ENCODE peak calls at places on chromosomes 13 and 19, in ten cellular contexts. One of them, this sample, is unnamed. For H3K9me3, the result is how much of the 10 kb centered on the place peaks cover.

GRCh38 chr13:77891041-77891440 is 27.6 kb downstream of the EDNRB start:
- DNase-seq in RWPE2: no peak
- DNase-seq in Caco-2: no peak
- DNase-seq in body of pancreas: no peak
- DNase-seq in left ventricle myocardium inferior: no peak
- DNase-seq in CD8-positive, alpha-beta T cell: no peak
- DNase-seq in keratinocyte: no peak
- DNase-seq in neural progenitor cell: no peak
- DNase-seq in prostate gland: no peak
- DNase-seq in CD4-positive, alpha-beta T cell: no peak
- DNase-seq in this sample: no peak

GRCh38 chr13:50512602-50513527 is 330.6 kb downstream of the DLEU7 start:
- DNase-seq in CD4-positive, alpha-beta T cell: peak
- DNase-seq in CD8-positive, alpha-beta T cell: peak
- DNase-seq in body of pancreas: no peak
- DNase-seq in RWPE2: no peak
- DNase-seq in neural progenitor cell: peak
- DNase-seq in prostate gland: peak
- DNase-seq in left ventricle myocardium inferior: peak
- DNase-seq in keratinocyte: no peak
- DNase-seq in Caco-2: no peak
- DNase-seq in this sample: no peak

GRCh38 chr13:110323986-110324749 is 17.1 kb downstream of the COL4A2 start:
- DNase-seq in CD4-positive, alpha-beta T cell: no peak
- DNase-seq in CD8-positive, alpha-beta T cell: no peak
- DNase-seq in left ventricle myocardium inferior: no peak
- DNase-seq in body of pancreas: no peak
- DNase-seq in keratinocyte: no peak
- DNase-seq in neural progenitor cell: no peak
- DNase-seq in Caco-2: no peak
- DNase-seq in RWPE2: no peak
- DNase-seq in prostate gland: no peak
- DNase-seq in this sample: no peak

GRCh38 chr19:5407356-5407755 is 47.9 kb upstream of the ZNRF4 start:
- DNase-seq in Caco-2: peak
- DNase-seq in body of pancreas: no peak
- DNase-seq in prostate gland: no peak
- DNase-seq in RWPE2: no peak
- DNase-seq in CD8-positive, alpha-beta T cell: no peak
- DNase-seq in CD4-positive, alpha-beta T cell: no peak
- DNase-seq in keratinocyte: no peak
- DNase-seq in neural progenitor cell: peak
- DNase-seq in left ventricle myocardium inferior: no peak
- DNase-seq in this sample: peak

GRCh38 chr19:1239796-1240737 is 1.5 kb upstream of the ATP5F1D start:
- DNase-seq in CD8-positive, alpha-beta T cell: peak
- DNase-seq in body of pancreas: peak
- DNase-seq in prostate gland: peak
- DNase-seq in keratinocyte: no peak
- DNase-seq in CD4-positive, alpha-beta T cell: peak
- DNase-seq in neural progenitor cell: peak
- DNase-seq in left ventricle myocardium inferior: peak
- DNase-seq in Caco-2: peak
- DNase-seq in RWPE2: no peak
- DNase-seq in this sample: peak

GRCh38 chr19:36113895-36114762 is 546 bp downstream of the POLR2I start:
- DNase-seq in CD4-positive, alpha-beta T cell: peak
- DNase-seq in neural progenitor cell: peak
- DNase-seq in left ventricle myocardium inferior: no peak
- DNase-seq in prostate gland: peak
- DNase-seq in keratinocyte: no peak
- DNase-seq in CD8-positive, alpha-beta T cell: peak
- DNase-seq in RWPE2: no peak
- DNase-seq in Caco-2: peak
- DNase-seq in body of pancreas: peak
- DNase-seq in this sample: no peak

GRCh38 chr13:31891472-31891871 is 140.1 kb upstream of the FRY start:
- DNase-seq in CD4-positive, alpha-beta T cell: no peak
- DNase-seq in CD8-positive, alpha-beta T cell: no peak
- DNase-seq in left ventricle myocardium inferior: no peak
- DNase-seq in body of pancreas: no peak
- DNase-seq in RWPE2: no peak
- DNase-seq in prostate gland: no peak
- DNase-seq in neural progenitor cell: no peak
- DNase-seq in Caco-2: no peak
- DNase-seq in keratinocyte: no peak
- DNase-seq in this sample: no peak

GRCh38 chr19:55273978-55274707 is 5.8 kb downstream of the HSPBP1 start:
- DNase-seq in RWPE2: no peak
- DNase-seq in left ventricle myocardium inferior: no peak
- DNase-seq in body of pancreas: no peak
- DNase-seq in prostate gland: no peak
- DNase-seq in CD8-positive, alpha-beta T cell: no peak
- DNase-seq in Caco-2: no peak
- DNase-seq in CD4-positive, alpha-beta T cell: no peak
- DNase-seq in neural progenitor cell: no peak
- DNase-seq in keratinocyte: no peak
- DNase-seq in this sample: no peak

GRCh38 chr13:45219123-45219891 is 18.5 kb upstream of the KCTD4 start:
- DNase-seq in Caco-2: no peak
- DNase-seq in neural progenitor cell: no peak
- DNase-seq in CD4-positive, alpha-beta T cell: no peak
- DNase-seq in left ventricle myocardium inferior: no peak
- DNase-seq in RWPE2: no peak
- DNase-seq in body of pancreas: no peak
- DNase-seq in keratinocyte: no peak
- DNase-seq in prostate gland: no peak
- DNase-seq in CD8-positive, alpha-beta T cell: no peak
- DNase-seq in this sample: no peak

DNA sequence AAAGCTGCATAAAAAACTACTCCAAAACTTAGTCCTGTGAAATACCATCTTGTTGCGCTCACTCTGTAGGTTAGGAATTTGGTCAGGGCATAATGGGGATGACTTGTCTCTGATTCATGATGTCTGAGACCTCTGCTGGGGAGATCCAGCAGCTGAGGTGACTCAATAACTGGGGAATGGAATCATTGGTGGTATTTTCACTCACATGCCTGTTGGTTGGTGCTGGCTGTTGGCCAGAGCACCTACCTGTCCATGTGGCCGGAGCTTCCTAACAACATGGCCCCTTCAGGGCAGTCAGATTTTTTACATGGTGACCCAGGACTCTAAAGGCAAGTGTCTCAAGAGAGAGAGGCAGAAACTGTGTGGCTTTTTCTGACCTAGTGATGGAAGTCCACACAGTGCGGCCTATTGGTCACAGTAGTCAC is 7.4 kb upstream of the ESD start:
- DNase-seq in CD8-positive, alpha-beta T cell: no peak
- DNase-seq in body of pancreas: no peak
- DNase-seq in prostate gland: no peak
- DNase-seq in RWPE2: peak
- DNase-seq in CD4-positive, alpha-beta T cell: no peak
- DNase-seq in left ventricle myocardium inferior: no peak
- DNase-seq in keratinocyte: peak
- DNase-seq in Caco-2: no peak
- DNase-seq in neural progenitor cell: no peak
- DNase-seq in this sample: no peak
- TF ChIP-seq CTCF in CD8-positive, alpha-beta T cell: no peak
- TF ChIP-seq CTCF in body of pancreas: no peak
- TF ChIP-seq CTCF in prostate gland: no peak
- TF ChIP-seq CTCF in RWPE2: no peak
- TF ChIP-seq CTCF in CD4-positive, alpha-beta T cell: no peak
- TF ChIP-seq CTCF in left ventricle myocardium inferior: no peak
- TF ChIP-seq CTCF in keratinocyte: no peak
- TF ChIP-seq CTCF in Caco-2: no peak
- TF ChIP-seq CTCF in neural progenitor cell: no peak
- TF ChIP-seq CTCF in this sample: no peak

GRCh38 chr19:14796021-14796420 is 17.7 kb upstream of the ADGRE2 start:
- DNase-seq in neural progenitor cell: no peak
- DNase-seq in body of pancreas: no peak
- DNase-seq in CD4-positive, alpha-beta T cell: no peak
- DNase-seq in prostate gland: no peak
- DNase-seq in Caco-2: no peak
- DNase-seq in left ventricle myocardium inferior: no peak
- DNase-seq in keratinocyte: no peak
- DNase-seq in RWPE2: no peak
- DNase-seq in CD8-positive, alpha-beta T cell: no peak
- DNase-seq in this sample: no peak
- H3K9me3 ChIP-seq in neural progenitor cell: under half
- H3K9me3 ChIP-seq in body of pancreas: under half
- H3K9me3 ChIP-seq in CD4-positive, alpha-beta T cell: under half
- H3K9me3 ChIP-seq in prostate gland: under half
- H3K9me3 ChIP-seq in Caco-2: under half
- H3K9me3 ChIP-seq in left ventricle myocardium inferior: under half
- H3K9me3 ChIP-seq in keratinocyte: under half
- H3K9me3 ChIP-seq in RWPE2: under half
- H3K9me3 ChIP-seq in CD8-positive, alpha-beta T cell: under half
- H3K9me3 ChIP-seq in this sample: under half

GRCh38 chr13:40207110-40207478 is 459.3 kb downstream of the FOXO1 start:
- DNase-seq in left ventricle myocardium inferior: no peak
- DNase-seq in Caco-2: no peak
- DNase-seq in neural progenitor cell: no peak
- DNase-seq in CD8-positive, alpha-beta T cell: no peak
- DNase-seq in prostate gland: no peak
- DNase-seq in body of pancreas: no peak
- DNase-seq in keratinocyte: no peak
- DNase-seq in CD4-positive, alpha-beta T cell: no peak
- DNase-seq in RWPE2: no peak
- DNase-seq in this sample: no peak
- TF ChIP-seq CTCF in left ventricle myocardium inferior: no peak
- TF ChIP-seq CTCF in Caco-2: no peak
- TF ChIP-seq CTCF in neural progenitor cell: no peak
- TF ChIP-seq CTCF in CD8-positive, alpha-beta T cell: no peak
- TF ChIP-seq CTCF in prostate gland: no peak
- TF ChIP-seq CTCF in body of pancreas: no peak
- TF ChIP-seq CTCF in keratinocyte: no peak
- TF ChIP-seq CTCF in CD4-positive, alpha-beta T cell: no peak
- TF ChIP-seq CTCF in RWPE2: no peak
- TF ChIP-seq CTCF in this sample: no peak

DNA sequence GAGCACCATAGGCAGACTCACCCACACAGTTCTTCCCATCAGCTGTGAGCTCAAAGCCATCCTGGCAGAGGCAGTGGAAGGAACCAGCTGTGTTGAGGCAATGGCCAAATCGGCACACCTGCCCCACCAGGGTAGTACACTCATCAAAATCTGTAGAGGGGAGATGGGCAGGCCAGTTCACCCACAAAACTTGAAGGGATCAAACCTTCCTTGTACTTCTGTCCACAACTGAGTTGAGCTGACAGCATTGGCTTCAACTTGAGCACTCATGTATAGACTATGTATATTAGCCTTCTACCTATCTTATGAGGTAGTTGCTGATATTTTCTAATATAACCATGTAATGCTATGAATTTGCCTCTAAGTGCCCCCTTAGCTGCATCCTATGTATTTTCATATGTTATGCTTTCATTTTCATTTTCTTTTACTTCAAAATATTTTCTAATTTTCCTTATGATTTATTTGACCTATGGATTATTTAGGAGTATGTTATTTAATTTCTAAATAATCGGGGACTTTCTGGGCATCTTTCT is 42.9 kb downstream of the CCL25 start:
- DNase-seq in prostate gland: no peak
- DNase-seq in Caco-2: no peak
- DNase-seq in CD4-positive, alpha-beta T cell: no peak
- DNase-seq in body of pancreas: no peak
- DNase-seq in keratinocyte: no peak
- DNase-seq in left ventricle myocardium inferior: no peak
- DNase-seq in RWPE2: no peak
- DNase-seq in CD8-positive, alpha-beta T cell: no peak
- DNase-seq in neural progenitor cell: no peak
- DNase-seq in this sample: no peak
- H3K9me3 ChIP-seq in prostate gland: under half
- H3K9me3 ChIP-seq in Caco-2: under half
- H3K9me3 ChIP-seq in CD4-positive, alpha-beta T cell: under half
- H3K9me3 ChIP-seq in body of pancreas: under half
- H3K9me3 ChIP-seq in keratinocyte: under half
- H3K9me3 ChIP-seq in left ventricle myocardium inferior: half or more
- H3K9me3 ChIP-seq in RWPE2: under half
- H3K9me3 ChIP-seq in CD8-positive, alpha-beta T cell: under half
- H3K9me3 ChIP-seq in neural progenitor cell: under half
- H3K9me3 ChIP-seq in this sample: under half

GRCh38 chr19:47713046-47714021 is at the start of gene EHD2:
- DNase-seq in neural progenitor cell: peak
- DNase-seq in prostate gland: peak
- DNase-seq in keratinocyte: no peak
- DNase-seq in Caco-2: peak
- DNase-seq in CD4-positive, alpha-beta T cell: no peak
- DNase-seq in RWPE2: no peak
- DNase-seq in body of pancreas: peak
- DNase-seq in CD8-positive, alpha-beta T cell: no peak
- DNase-seq in left ventricle myocardium inferior: peak
- DNase-seq in this sample: peak
- TF ChIP-seq CTCF in neural progenitor cell: peak
- TF ChIP-seq CTCF in prostate gland: peak
- TF ChIP-seq CTCF in keratinocyte: peak
- TF ChIP-seq CTCF in Caco-2: peak
- TF ChIP-seq CTCF in CD4-positive, alpha-beta T cell: peak
- TF ChIP-seq CTCF in RWPE2: peak
- TF ChIP-seq CTCF in body of pancreas: peak
- TF ChIP-seq CTCF in CD8-positive, alpha-beta T cell: peak
- TF ChIP-seq CTCF in left ventricle myocardium inferior: peak
- TF ChIP-seq CTCF in this sample: peak

GRCh38 chr19:2854849-2855248 is 12.3 kb upstream of the ZNF556 start:
- DNase-seq in keratinocyte: no peak
- DNase-seq in RWPE2: no peak
- DNase-seq in left ventricle myocardium inferior: no peak
- DNase-seq in body of pancreas: no peak
- DNase-seq in CD8-positive, alpha-beta T cell: no peak
- DNase-seq in CD4-positive, alpha-beta T cell: no peak
- DNase-seq in prostate gland: no peak
- DNase-seq in Caco-2: no peak
- DNase-seq in neural progenitor cell: no peak
- DNase-seq in this sample: no peak
- H3K9me3 ChIP-seq in keratinocyte: under half
- H3K9me3 ChIP-seq in RWPE2: under half
- H3K9me3 ChIP-seq in left ventricle myocardium inferior: half or more
- H3K9me3 ChIP-seq in body of pancreas: under half
- H3K9me3 ChIP-seq in CD8-positive, alpha-beta T cell: under half
- H3K9me3 ChIP-seq in CD4-positive, alpha-beta T cell: under half
- H3K9me3 ChIP-seq in prostate gland: under half
- H3K9me3 ChIP-seq in Caco-2: under half
- H3K9me3 ChIP-seq in neural progenitor cell: half or more
- H3K9me3 ChIP-seq in this sample: under half

GRCh38 chr19:4161415-4162077 is 8.1 kb downstream of the CREB3L3 start:
- DNase-seq in CD4-positive, alpha-beta T cell: no peak
- DNase-seq in Caco-2: no peak
- DNase-seq in neural progenitor cell: no peak
- DNase-seq in CD8-positive, alpha-beta T cell: no peak
- DNase-seq in keratinocyte: no peak
- DNase-seq in body of pancreas: no peak
- DNase-seq in left ventricle myocardium inferior: no peak
- DNase-seq in RWPE2: no peak
- DNase-seq in prostate gland: no peak
- DNase-seq in this sample: no peak
- TF ChIP-seq CTCF in CD4-positive, alpha-beta T cell: no peak
- TF ChIP-seq CTCF in Caco-2: no peak
- TF ChIP-seq CTCF in neural progenitor cell: no peak
- TF ChIP-seq CTCF in CD8-positive, alpha-beta T cell: no peak
- TF ChIP-seq CTCF in keratinocyte: no peak
- TF ChIP-seq CTCF in body of pancreas: no peak
- TF ChIP-seq CTCF in left ventricle myocardium inferior: no peak
- TF ChIP-seq CTCF in RWPE2: no peak
- TF ChIP-seq CTCF in prostate gland: no peak
- TF ChIP-seq CTCF in this sample: no peak